ENCODE peak calls at places on chromosomes 16 and 17, in seven cellular contexts. One of them, this sample, is unnamed.

GRCh38 chr17:76293106-76293505 is 15.0 kb downstream of the QRICH2 start:
- DNase-seq in DND-41: no peak
- DNase-seq in BE2C: no peak
- DNase-seq in thoracic aorta: no peak
- DNase-seq in ascending aorta: no peak
- DNase-seq in NT2/D1: no peak
- DNase-seq in neural progenitor cell: no peak
- DNase-seq in this sample: no peak

GRCh38 chr16:87324411-87325275 is 7.5 kb upstream of the C16orf95 start:
- DNase-seq in neural progenitor cell: peak; percentile 84
- DNase-seq in ascending aorta: no peak
- DNase-seq in NT2/D1: peak; percentile 40
- DNase-seq in BE2C: peak; percentile 68
- DNase-seq in DND-41: peak; percentile 60
- DNase-seq in thoracic aorta: no peak
- DNase-seq in this sample: no peak

GRCh38 chr16:8516471-8516870 is 73.8 kb downstream of the TMEM114 start:
- DNase-seq in DND-41: no peak
- DNase-seq in neural progenitor cell: no peak
- DNase-seq in NT2/D1: no peak
- DNase-seq in thoracic aorta: no peak
- DNase-seq in ascending aorta: no peak
- DNase-seq in BE2C: no peak
- DNase-seq in this sample: no peak

GRCh38 chr17:11244781-11245180 is 3.8 kb downstream of the SHISA6 start:
- DNase-seq in ascending aorta: no peak
- DNase-seq in NT2/D1: no peak
- DNase-seq in thoracic aorta: no peak
- DNase-seq in BE2C: no peak
- DNase-seq in neural progenitor cell: no peak
- DNase-seq in DND-41: no peak
- DNase-seq in this sample: no peak

GRCh38 chr16:49939495-49939894 is 83.6 kb upstream of the ZNF423 start:
- DNase-seq in neural progenitor cell: no peak
- DNase-seq in DND-41: no peak
- DNase-seq in thoracic aorta: no peak
- DNase-seq in NT2/D1: no peak
- DNase-seq in ascending aorta: no peak
- DNase-seq in BE2C: no peak
- DNase-seq in this sample: no peak

GRCh38 chr17:45371414-45372324 is 54.8 kb upstream of the MAP3K14 start:
- DNase-seq in thoracic aorta: peak; percentile 36
- DNase-seq in BE2C: peak; percentile 73
- DNase-seq in NT2/D1: peak; percentile 87
- DNase-seq in neural progenitor cell: peak; percentile 92
- DNase-seq in DND-41: no peak
- DNase-seq in ascending aorta: no peak
- DNase-seq in this sample: peak; percentile 92

GRCh38 chr17:2809337-2809736 is 13.1 kb downstream of the RAP1GAP2 start:
- DNase-seq in DND-41: no peak
- DNase-seq in NT2/D1: no peak
- DNase-seq in ascending aorta: no peak
- DNase-seq in thoracic aorta: no peak
- DNase-seq in BE2C: no peak
- DNase-seq in neural progenitor cell: no peak
- DNase-seq in this sample: no peak

GRCh38 chr16:55912022-55912421 is 36.8 kb upstream of the CES5A start:
- DNase-seq in ascending aorta: no peak
- DNase-seq in thoracic aorta: no peak
- DNase-seq in BE2C: no peak
- DNase-seq in NT2/D1: no peak
- DNase-seq in DND-41: no peak
- DNase-seq in neural progenitor cell: no peak
- DNase-seq in this sample: no peak

GRCh38 chr17:16281351-16281750 is 64.3 kb downstream of the PIGL start:
- DNase-seq in ascending aorta: no peak
- DNase-seq in BE2C: no peak
- DNase-seq in thoracic aorta: no peak
- DNase-seq in DND-41: no peak
- DNase-seq in NT2/D1: no peak
- DNase-seq in neural progenitor cell: no peak
- DNase-seq in this sample: no peak

GRCh38 chr17:43356999-43357398 is 41.8 kb upstream of the ARL4D start:
- DNase-seq in neural progenitor cell: no peak
- DNase-seq in thoracic aorta: no peak
- DNase-seq in NT2/D1: no peak
- DNase-seq in ascending aorta: no peak
- DNase-seq in BE2C: no peak
- DNase-seq in DND-41: no peak
- DNase-seq in this sample: no peak

GRCh38 chr17:76265624-76266243 is 586 bp downstream of the UBALD2 start:
- DNase-seq in BE2C: peak; percentile 57
- DNase-seq in ascending aorta: no peak
- DNase-seq in neural progenitor cell: peak; percentile 84
- DNase-seq in NT2/D1: no peak
- DNase-seq in DND-41: peak; percentile 64
- DNase-seq in thoracic aorta: no peak
- DNase-seq in this sample: no peak

GRCh38 chr16:77759821-77760220 is 28.5 kb upstream of the VAT1L start:
- DNase-seq in thoracic aorta: no peak
- DNase-seq in neural progenitor cell: no peak
- DNase-seq in ascending aorta: no peak
- DNase-seq in NT2/D1: no peak
- DNase-seq in DND-41: no peak
- DNase-seq in BE2C: no peak
- DNase-seq in this sample: no peak

GRCh38 chr16:89548344-89549006 is 12.0 kb upstream of the RPL13 start:
- DNase-seq in thoracic aorta: no peak
- DNase-seq in ascending aorta: no peak
- DNase-seq in DND-41: no peak
- DNase-seq in BE2C: no peak
- DNase-seq in NT2/D1: no peak
- DNase-seq in neural progenitor cell: no peak
- DNase-seq in this sample: no peak
- H3K36me3 ChIP-seq in thoracic aorta: peaks cover 65% of the 10 kb centered on the region
- H3K36me3 ChIP-seq in ascending aorta: peaks cover 65% of the 10 kb centered on the region
- H3K36me3 ChIP-seq in DND-41: peaks cover 74% of the 10 kb centered on the region
- H3K36me3 ChIP-seq in BE2C: peaks cover 55% of the 10 kb centered on the region
- H3K36me3 ChIP-seq in NT2/D1: peaks cover 99% of the 10 kb centered on the region
- H3K36me3 ChIP-seq in neural progenitor cell: no peaks in the 10 kb centered on the region
- H3K36me3 ChIP-seq in this sample: peaks cover 22% of the 10 kb centered on the region

GRCh38 chr17:79803997-79804855 is 7.3 kb upstream of the CBX8 start:
- DNase-seq in ascending aorta: no peak
- DNase-seq in thoracic aorta: no peak
- DNase-seq in NT2/D1: no peak
- DNase-seq in BE2C: no peak
- DNase-seq in neural progenitor cell: peak; percentile 74
- DNase-seq in DND-41: peak; percentile 75
- DNase-seq in this sample: no peak
- H3K4me3 ChIP-seq in ascending aorta: no peak overlapping the region
- H3K4me3 ChIP-seq in thoracic aorta: no peak overlapping the region
- H3K4me3 ChIP-seq in NT2/D1: no peak overlapping the region
- H3K4me3 ChIP-seq in BE2C: no peak overlapping the region
- H3K4me3 ChIP-seq in neural progenitor cell: peak overlapping the region; percentile 22
- H3K4me3 ChIP-seq in DND-41: peak overlapping the region; percentile 16
- H3K4me3 ChIP-seq in this sample: peak overlapping the region; percentile 57

GRCh38 chr17:72060084-72060483 is 60.7 kb upstream of the SOX9 start:
- DNase-seq in neural progenitor cell: no peak
- DNase-seq in ascending aorta: no peak
- DNase-seq in DND-41: no peak
- DNase-seq in BE2C: no peak
- DNase-seq in NT2/D1: no peak
- DNase-seq in thoracic aorta: no peak
- DNase-seq in this sample: no peak

GRCh38 chr17:72065556-72065955 is 55.3 kb upstream of the SOX9 start:
- DNase-seq in neural progenitor cell: no peak
- DNase-seq in NT2/D1: no peak
- DNase-seq in DND-41: no peak
- DNase-seq in thoracic aorta: no peak
- DNase-seq in ascending aorta: no peak
- DNase-seq in BE2C: no peak
- DNase-seq in this sample: no peak

GRCh38 chr17:72063756-72064461 is 56.9 kb upstream of the SOX9 start:
- DNase-seq in neural progenitor cell: no peak
- DNase-seq in BE2C: no peak
- DNase-seq in thoracic aorta: no peak
- DNase-seq in NT2/D1: no peak
- DNase-seq in DND-41: no peak
- DNase-seq in ascending aorta: no peak
- DNase-seq in this sample: no peak

GRCh38 chr17:72063262-72063661 is 57.6 kb upstream of the SOX9 start:
- DNase-seq in neural progenitor cell: no peak
- DNase-seq in BE2C: no peak
- DNase-seq in ascending aorta: no peak
- DNase-seq in NT2/D1: no peak
- DNase-seq in thoracic aorta: no peak
- DNase-seq in DND-41: no peak
- DNase-seq in this sample: no peak
- H3K36me3 ChIP-seq in neural progenitor cell: no peaks in the 10 kb centered on the region
- H3K36me3 ChIP-seq in BE2C: no peaks in the 10 kb centered on the region
- H3K36me3 ChIP-seq in ascending aorta: no peaks in the 10 kb centered on the region
- H3K36me3 ChIP-seq in NT2/D1: no peaks in the 10 kb centered on the region
- H3K36me3 ChIP-seq in thoracic aorta: no peaks in the 10 kb centered on the region
- H3K36me3 ChIP-seq in DND-41: no peaks in the 10 kb centered on the region
- H3K36me3 ChIP-seq in this sample: no peaks in the 10 kb centered on the region

GRCh38 chr16:58225965-58226602 is 28.2 kb upstream of the CSNK2A2 start:
- DNase-seq in thoracic aorta: no peak
- DNase-seq in BE2C: no peak
- DNase-seq in ascending aorta: no peak
- DNase-seq in DND-41: no peak
- DNase-seq in NT2/D1: no peak
- DNase-seq in neural progenitor cell: no peak
- DNase-seq in this sample: no peak

GRCh38 chr16:58226790-58227189 is 28.9 kb upstream of the CSNK2A2 start:
- DNase-seq in DND-41: no peak
- DNase-seq in neural progenitor cell: no peak
- DNase-seq in NT2/D1: no peak
- DNase-seq in thoracic aorta: no peak
- DNase-seq in ascending aorta: no peak
- DNase-seq in BE2C: no peak
- DNase-seq in this sample: no peak

GRCh38 chr16:58235663-58236062 is 37.8 kb upstream of the CSNK2A2 start:
- DNase-seq in NT2/D1: no peak
- DNase-seq in ascending aorta: no peak
- DNase-seq in BE2C: no peak
- DNase-seq in DND-41: no peak
- DNase-seq in thoracic aorta: no peak
- DNase-seq in neural progenitor cell: no peak
- DNase-seq in this sample: no peak

GRCh38 chr16:58234831-58235595 is 37.1 kb upstream of the CSNK2A2 start:
- DNase-seq in ascending aorta: no peak
- DNase-seq in neural progenitor cell: no peak
- DNase-seq in thoracic aorta: no peak
- DNase-seq in NT2/D1: no peak
- DNase-seq in BE2C: no peak
- DNase-seq in DND-41: no peak
- DNase-seq in this sample: no peak

GRCh38 chr16:58230259-58230658 is 32.4 kb upstream of the CSNK2A2 start:
- DNase-seq in neural progenitor cell: no peak
- DNase-seq in ascending aorta: no peak
- DNase-seq in thoracic aorta: no peak
- DNase-seq in BE2C: no peak
- DNase-seq in DND-41: no peak
- DNase-seq in NT2/D1: no peak
- DNase-seq in this sample: no peak
- H3K4me3 ChIP-seq in neural progenitor cell: no peak overlapping the region
- H3K4me3 ChIP-seq in ascending aorta: no peak overlapping the region
- H3K4me3 ChIP-seq in thoracic aorta: no peak overlapping the region
- H3K4me3 ChIP-seq in BE2C: no peak overlapping the region
- H3K4me3 ChIP-seq in DND-41: no peak overlapping the region
- H3K4me3 ChIP-seq in NT2/D1: no peak overlapping the region
- H3K4me3 ChIP-seq in this sample: no peak overlapping the region

GRCh38 chr17:59074494-59074893 is 32.2 kb downstream of the TRIM37 start:
- DNase-seq in BE2C: no peak
- DNase-seq in neural progenitor cell: no peak
- DNase-seq in ascending aorta: no peak
- DNase-seq in thoracic aorta: no peak
- DNase-seq in NT2/D1: no peak
- DNase-seq in DND-41: no peak
- DNase-seq in this sample: no peak
- H3K36me3 ChIP-seq in BE2C: peaks cover 51% of the 10 kb centered on the region
- H3K36me3 ChIP-seq in neural progenitor cell: peaks cover 13% of the 10 kb centered on the region
- H3K36me3 ChIP-seq in ascending aorta: peaks cover 32% of the 10 kb centered on the region
- H3K36me3 ChIP-seq in thoracic aorta: peaks cover 23% of the 10 kb centered on the region
- H3K36me3 ChIP-seq in NT2/D1: peaks cover 58% of the 10 kb centered on the region
- H3K36me3 ChIP-seq in DND-41: peaks cover 75% of the 10 kb centered on the region
- H3K36me3 ChIP-seq in this sample: peaks cover 9% of the 10 kb centered on the region

GRCh38 chr17:6713918-6714271 is 726 bp upstream of the SLC13A5 start:
- DNase-seq in NT2/D1: no peak
- DNase-seq in ascending aorta: no peak
- DNase-seq in thoracic aorta: no peak
- DNase-seq in neural progenitor cell: peak; percentile 56
- DNase-seq in BE2C: no peak
- DNase-seq in DND-41: no peak
- DNase-seq in this sample: no peak
- H3K4me3 ChIP-seq in NT2/D1: peak overlapping the region; percentile 54
- H3K4me3 ChIP-seq in ascending aorta: peak overlapping the region; percentile 22
- H3K4me3 ChIP-seq in thoracic aorta: peak overlapping the region; percentile 42
- H3K4me3 ChIP-seq in neural progenitor cell: peak overlapping the region; percentile 58
- H3K4me3 ChIP-seq in BE2C: no peak overlapping the region
- H3K4me3 ChIP-seq in DND-41: no peak overlapping the region
- H3K4me3 ChIP-seq in this sample: peak overlapping the region; percentile 20

DNA sequence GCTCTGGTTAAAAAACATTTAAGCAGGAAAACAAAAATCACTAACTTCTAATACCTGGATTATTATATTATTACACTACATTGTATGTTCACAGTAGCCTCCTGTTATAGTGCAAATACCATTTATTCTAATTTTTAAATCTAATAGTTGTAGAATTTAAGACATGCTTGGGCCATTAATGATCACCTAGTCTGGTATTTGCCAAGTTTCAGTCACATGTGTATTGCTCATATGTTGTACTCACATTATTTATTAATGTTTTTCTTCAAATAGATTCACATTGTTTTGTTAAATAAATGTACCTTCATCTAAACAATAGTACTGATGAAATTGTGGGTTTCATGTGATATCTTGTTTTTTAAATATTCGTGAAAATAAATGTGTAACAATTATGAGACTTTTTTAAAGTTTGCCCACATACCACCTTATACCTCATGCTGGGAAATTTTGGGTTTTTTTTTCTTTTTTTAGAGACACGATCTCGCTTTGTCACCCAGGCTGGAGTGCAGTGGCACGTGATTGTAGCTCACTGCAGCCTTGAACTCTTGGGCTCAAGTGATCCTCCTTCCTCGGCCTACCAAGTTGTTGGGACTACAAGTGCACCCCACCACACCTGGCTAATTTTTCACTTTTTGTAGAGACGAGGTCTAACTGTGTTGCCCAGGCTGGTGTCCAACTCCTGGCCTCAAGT is 5.9 kb downstream of the ZNF771 start:
- DNase-seq in NT2/D1: no peak
- DNase-seq in neural progenitor cell: no peak
- DNase-seq in thoracic aorta: no peak
- DNase-seq in DND-41: no peak
- DNase-seq in BE2C: no peak
- DNase-seq in ascending aorta: no peak
- DNase-seq in this sample: no peak
- H3K36me3 ChIP-seq in NT2/D1: peaks cover 54% of the 10 kb centered on the region
- H3K36me3 ChIP-seq in neural progenitor cell: no peaks in the 10 kb centered on the region
- H3K36me3 ChIP-seq in thoracic aorta: peaks cover 9% of the 10 kb centered on the region
- H3K36me3 ChIP-seq in DND-41: peaks cover 55% of the 10 kb centered on the region
- H3K36me3 ChIP-seq in BE2C: peaks cover 10% of the 10 kb centered on the region
- H3K36me3 ChIP-seq in ascending aorta: peaks cover 7% of the 10 kb centered on the region
- H3K36me3 ChIP-seq in this sample: no peaks in the 10 kb centered on the region

GRCh38 chr17:39863244-39863917 is 731 bp downstream of the IKZF3 start:
- DNase-seq in DND-41: no peak
- DNase-seq in neural progenitor cell: no peak
- DNase-seq in ascending aorta: no peak
- DNase-seq in NT2/D1: no peak
- DNase-seq in thoracic aorta: no peak
- DNase-seq in BE2C: no peak
- DNase-seq in this sample: no peak
- H3K4me3 ChIP-seq in DND-41: no peak overlapping the region
- H3K4me3 ChIP-seq in neural progenitor cell: no peak overlapping the region
- H3K4me3 ChIP-seq in ascending aorta: peak overlapping the region; percentile 27
- H3K4me3 ChIP-seq in NT2/D1: no peak overlapping the region
- H3K4me3 ChIP-seq in thoracic aorta: peak overlapping the region; percentile 62
- H3K4me3 ChIP-seq in BE2C: no peak overlapping the region
- H3K4me3 ChIP-seq in this sample: peak overlapping the region; percentile 41

This sample was measured in breast epithelium.